ENCODE peak calls at places on chromosomes 12 and 14, in ten cellular contexts. K is SIG-M5; L is effector memory CD8-positive, alpha-beta T cell; J is Ammon's horn; C is HTR-8/SVneo; W is activated B cell treated with CpG ODN at 0.5 μM for 24 hours; E is sciatic nerve; R is T-helper 22 cell; U is PC-9; G is H1. X is an unnamed sample.

GRCh38 chr12:22609501-22609900 is 15.5 kb upstream of the ETNK1 start:
- DNase-seq in K (no peak), L (no peak), J (no peak), C (no peak), W (no peak), E (no peak), R (no peak), U (no peak), G (no peak), X (no peak)

GRCh38 chr14:104049576-104050240 is 35.8 kb upstream of the ASPG start:
- DNase-seq in K (no peak), L (no peak), J (peak; percentile 49), C (no peak), W (no peak), E (no peak), R (no peak), U (no peak), G (no peak), X (no peak)

GRCh38 chr14:52545584-52546317 is 6.6 kb downstream of the TXNDC16 start:
- DNase-seq in K (no peak), L (no peak), J (no peak), C (no peak), W (no peak), E (no peak), R (no peak), U (no peak), G (no peak), X (no peak)

GRCh38 chr14:68527329-68527851 is 265.5 kb downstream of the ZFP36L1 start:
- DNase-seq in K (no peak), L (no peak), J (no peak), C (no peak), W (no peak), E (no peak), R (no peak), U (peak; percentile 88), G (no peak), X (no peak)

GRCh38 chr14:46048127-46048526 is 603.5 kb downstream of the RPL10L start:
- DNase-seq in K (no peak), L (no peak), J (no peak), C (peak; percentile 4), W (no peak), E (no peak), R (no peak), U (no peak), G (peak; percentile 58), X (no peak)

GRCh38 chr12:117143008-117143532 is 43.9 kb upstream of the TESC start:
- DNase-seq in K (no peak), L (no peak), J (no peak), C (peak; percentile 61), W (no peak), E (no peak), R (no peak), U (peak; percentile 68), G (no peak), X (no peak)

GRCh38 chr12:103725398-103725797 is 115.6 kb downstream of the NT5DC3 start:
- DNase-seq in K (no peak), L (no peak), J (no peak), C (no peak), W (no peak), E (no peak), R (no peak), U (no peak), G (no peak), X (no peak)

GRCh38 chr14:21933681-21934080 is 260.1 kb upstream of the OR4E1 start:
- DNase-seq in K (no peak), L (no peak), J (no peak), C (no peak), W (no peak), E (no peak), R (no peak), U (peak; percentile 34), G (no peak), X (no peak)

GRCh38 chr12:101050631-101051030 is 159.4 kb downstream of the SLC5A8 start:
- DNase-seq in K (no peak), L (no peak), J (no peak), C (no peak), W (no peak), E (no peak), R (no peak), U (no peak), G (no peak), X (no peak)

GRCh38 chr12:11499802-11500201 is 104.4 kb upstream of the PRB2 start:
- DNase-seq in K (no peak), L (no peak), J (peak; percentile 12), C (no peak), W (no peak), E (no peak), R (no peak), U (no peak), G (no peak), X (no peak)

GRCh38 chr14:91228112-91229004 is 16.1 kb downstream of the GPR68 start:
- DNase-seq in K (no peak), L (peak; percentile 81), J (no peak), C (no peak), W (peak; percentile 53), E (no peak), R (peak; percentile 84), U (peak; percentile 84), G (peak; percentile 70), X (no peak)

GRCh38 chr12:124391340-124392261 is 96.7 kb downstream of the RFLNA start:
- DNase-seq in K (peak; percentile 34), L (no peak), J (peak; percentile 52), C (no peak), W (peak; percentile 73), E (peak; percentile 83), R (no peak), U (peak; percentile 66), G (no peak), X (peak; percentile 66)